ENCODE peak calls at places on chromosomes 6 and 20, in five cellular contexts. G is ELF-1; M is NCI-H748 treated with DMSO at 0.1 percent for 48 hours; O is CD8-positive, alpha-beta T cell; F is aorta. P is an unnamed sample.
A peak's percentile ranks its signal among the peaks of the same experiment; 100 is the strongest.

GRCh38 chr6:39388526-39389371 is 66.2 kb upstream of the KCNK16 start:
- DNase-seq in G (no peak), M (no peak), O (no peak), F (no peak), P (no peak)

GRCh38 chr6:36386495-36387439 is 702 bp downstream of the ETV7 start:
- DNase-seq in G (peak; percentile 60), M (peak; percentile 29), O (no peak), F (peak; percentile 59), P (peak; percentile 16)

GRCh38 chr6:85006362-85006761 is 242.0 kb upstream of the TBX18 start:
- DNase-seq in G (no peak), M (no peak), O (no peak), F (no peak), P (no peak)

GRCh38 chr6:123810214-123810613 is 6.5 kb downstream of the NKAIN2 start:
- DNase-seq in G (no peak), M (no peak), O (no peak), F (no peak), P (no peak)

GRCh38 chr20:25346349-25346748 is 44.3 kb downstream of the ABHD12 start:
- DNase-seq in G (no peak), M (no peak), O (no peak), F (no peak), P (no peak)

GRCh38 chr20:61698598-61698960 is 367.1 kb downstream of the TAF4 start:
- DNase-seq in G (no peak), M (no peak), O (no peak), F (no peak), P (no peak)

GRCh38 chr20:12243327-12243726 is 325.6 kb downstream of the BTBD3 start:
- DNase-seq in G (no peak), M (no peak), O (no peak), F (peak; percentile 42), P (no peak)

GRCh38 chr6:148572676-148573335 is 174.0 kb upstream of the UST start:
- DNase-seq in G (no peak), M (no peak), O (no peak), F (no peak), P (no peak)

GRCh38 chr20:12597491-12597890 is 411.3 kb upstream of the SPTLC3 start:
- DNase-seq in G (no peak), M (no peak), O (no peak), F (no peak), P (no peak)

GRCh38 chr20:35207950-35208611 is 18.4 kb upstream of the MMP24 start:
- DNase-seq in G (peak; percentile 40), M (peak; percentile 76), O (peak; percentile 73), F (peak; percentile 84), P (peak; percentile 75)